ENCODE peak calls at places on chromosomes 13 and 19, in nine cellular contexts. One of them, this sample, is unnamed.

GRCh38 chr19:16969127-16969526 is 57.5 kb downstream of the CPAMD8 start:
- DNase-seq in lower leg skin: peak
- DNase-seq in NCI-H1694: no peak
- DNase-seq in activated T-helper 2 cell treated with anti-CD3 and anti-CD28 coated beads, Interferon-gamma antibody, Interleukin-2, Interleukin-4, amounts not matched to agents 10 μg/mL and 5 μg/mL and 100 μg/mL, durations not matched to agents 14 hours and 24 hours and 36 hours: no peak
- DNase-seq in activated T-cell treated with anti-CD3 and anti-CD28 coated beads for 1 hour: no peak
- DNase-seq in NCI-H1105: no peak
- DNase-seq in stimulated activated CD8-positive, alpha-beta memory T cell treated with anti-CD3 and anti-CD28 coated beads, Interleukin-7, amount 100 ng/mL, for 24 hours: no peak
- DNase-seq in stimulated activated effector memory CD8-positive, alpha-beta T cell treated with anti-CD3 and anti-CD28 coated beads, Interleukin-12 subunit alpha, Interleukin-12 subunit beta, amount 100 ng/mL, for 72 hours: no peak
- DNase-seq in breast epithelium: peak
- DNase-seq in this sample: no peak

GRCh38 chr13:56332671-56333070 is 808.0 kb upstream of the PRR20A start:
- DNase-seq in NCI-H1694: no peak
- DNase-seq in stimulated activated effector memory CD8-positive, alpha-beta T cell treated with anti-CD3 and anti-CD28 coated beads, Interleukin-12 subunit alpha, Interleukin-12 subunit beta, amount 100 ng/mL, for 72 hours: no peak
- DNase-seq in lower leg skin: no peak
- DNase-seq in NCI-H1105: no peak
- DNase-seq in stimulated activated CD8-positive, alpha-beta memory T cell treated with anti-CD3 and anti-CD28 coated beads, Interleukin-7, amount 100 ng/mL, for 24 hours: no peak
- DNase-seq in activated T-cell treated with anti-CD3 and anti-CD28 coated beads for 1 hour: no peak
- DNase-seq in breast epithelium: no peak
- DNase-seq in activated T-helper 2 cell treated with anti-CD3 and anti-CD28 coated beads, Interferon-gamma antibody, Interleukin-2, Interleukin-4, amounts not matched to agents 10 μg/mL and 5 μg/mL and 100 μg/mL, durations not matched to agents 14 hours and 24 hours and 36 hours: no peak
- DNase-seq in this sample: no peak

GRCh38 chr19:49387936-49388372 is at the start of gene KASH5:
- DNase-seq in breast epithelium: peak
- DNase-seq in NCI-H1694: no peak
- DNase-seq in lower leg skin: peak
- DNase-seq in activated T-cell treated with anti-CD3 and anti-CD28 coated beads for 1 hour: peak
- DNase-seq in NCI-H1105: no peak
- DNase-seq in stimulated activated CD8-positive, alpha-beta memory T cell treated with anti-CD3 and anti-CD28 coated beads, Interleukin-7, amount 100 ng/mL, for 24 hours: peak
- DNase-seq in activated T-helper 2 cell treated with anti-CD3 and anti-CD28 coated beads, Interferon-gamma antibody, Interleukin-2, Interleukin-4, amounts not matched to agents 10 μg/mL and 5 μg/mL and 100 μg/mL, durations not matched to agents 14 hours and 24 hours and 36 hours: peak
- DNase-seq in stimulated activated effector memory CD8-positive, alpha-beta T cell treated with anti-CD3 and anti-CD28 coated beads, Interleukin-12 subunit alpha, Interleukin-12 subunit beta, amount 100 ng/mL, for 72 hours: peak
- DNase-seq in this sample: no peak

GRCh38 chr19:47865166-47865565 is 6.1 kb downstream of the TPRX2 start:
- DNase-seq in activated T-cell treated with anti-CD3 and anti-CD28 coated beads for 1 hour: no peak
- DNase-seq in NCI-H1694: no peak
- DNase-seq in breast epithelium: no peak
- DNase-seq in stimulated activated CD8-positive, alpha-beta memory T cell treated with anti-CD3 and anti-CD28 coated beads, Interleukin-7, amount 100 ng/mL, for 24 hours: no peak
- DNase-seq in lower leg skin: no peak
- DNase-seq in stimulated activated effector memory CD8-positive, alpha-beta T cell treated with anti-CD3 and anti-CD28 coated beads, Interleukin-12 subunit alpha, Interleukin-12 subunit beta, amount 100 ng/mL, for 72 hours: no peak
- DNase-seq in activated T-helper 2 cell treated with anti-CD3 and anti-CD28 coated beads, Interferon-gamma antibody, Interleukin-2, Interleukin-4, amounts not matched to agents 10 μg/mL and 5 μg/mL and 100 μg/mL, durations not matched to agents 14 hours and 24 hours and 36 hours: no peak
- DNase-seq in NCI-H1105: no peak
- DNase-seq in this sample: no peak

GRCh38 chr19:38878575-38879399 is 712 bp upstream of the RINL start:
- DNase-seq in breast epithelium: no peak
- DNase-seq in NCI-H1105: no peak
- DNase-seq in activated T-helper 2 cell treated with anti-CD3 and anti-CD28 coated beads, Interferon-gamma antibody, Interleukin-2, Interleukin-4, amounts not matched to agents 10 μg/mL and 5 μg/mL and 100 μg/mL, durations not matched to agents 14 hours and 24 hours and 36 hours: no peak
- DNase-seq in stimulated activated effector memory CD8-positive, alpha-beta T cell treated with anti-CD3 and anti-CD28 coated beads, Interleukin-12 subunit alpha, Interleukin-12 subunit beta, amount 100 ng/mL, for 72 hours: no peak
- DNase-seq in lower leg skin: no peak
- DNase-seq in activated T-cell treated with anti-CD3 and anti-CD28 coated beads for 1 hour: no peak
- DNase-seq in stimulated activated CD8-positive, alpha-beta memory T cell treated with anti-CD3 and anti-CD28 coated beads, Interleukin-7, amount 100 ng/mL, for 24 hours: no peak
- DNase-seq in NCI-H1694: no peak
- DNase-seq in this sample: no peak

GRCh38 chr19:40416918-40417713 is 3.9 kb upstream of the PRX start:
- DNase-seq in NCI-H1694: no peak
- DNase-seq in NCI-H1105: no peak
- DNase-seq in activated T-cell treated with anti-CD3 and anti-CD28 coated beads for 1 hour: no peak
- DNase-seq in stimulated activated CD8-positive, alpha-beta memory T cell treated with anti-CD3 and anti-CD28 coated beads, Interleukin-7, amount 100 ng/mL, for 24 hours: no peak
- DNase-seq in stimulated activated effector memory CD8-positive, alpha-beta T cell treated with anti-CD3 and anti-CD28 coated beads, Interleukin-12 subunit alpha, Interleukin-12 subunit beta, amount 100 ng/mL, for 72 hours: no peak
- DNase-seq in lower leg skin: no peak
- DNase-seq in activated T-helper 2 cell treated with anti-CD3 and anti-CD28 coated beads, Interferon-gamma antibody, Interleukin-2, Interleukin-4, amounts not matched to agents 10 μg/mL and 5 μg/mL and 100 μg/mL, durations not matched to agents 14 hours and 24 hours and 36 hours: no peak
- DNase-seq in breast epithelium: peak
- DNase-seq in this sample: no peak

GRCh38 chr19:7743425-7743841 is 3.9 kb downstream of the CD209 start:
- DNase-seq in activated T-cell treated with anti-CD3 and anti-CD28 coated beads for 1 hour: no peak
- DNase-seq in activated T-helper 2 cell treated with anti-CD3 and anti-CD28 coated beads, Interferon-gamma antibody, Interleukin-2, Interleukin-4, amounts not matched to agents 10 μg/mL and 5 μg/mL and 100 μg/mL, durations not matched to agents 14 hours and 24 hours and 36 hours: no peak
- DNase-seq in NCI-H1694: no peak
- DNase-seq in breast epithelium: no peak
- DNase-seq in stimulated activated CD8-positive, alpha-beta memory T cell treated with anti-CD3 and anti-CD28 coated beads, Interleukin-7, amount 100 ng/mL, for 24 hours: no peak
- DNase-seq in NCI-H1105: no peak
- DNase-seq in lower leg skin: no peak
- DNase-seq in stimulated activated effector memory CD8-positive, alpha-beta T cell treated with anti-CD3 and anti-CD28 coated beads, Interleukin-12 subunit alpha, Interleukin-12 subunit beta, amount 100 ng/mL, for 72 hours: no peak
- DNase-seq in this sample: no peak

GRCh38 chr19:56297010-56297409 is 17.6 kb downstream of the ZSCAN5A start:
- DNase-seq in breast epithelium: no peak
- DNase-seq in stimulated activated effector memory CD8-positive, alpha-beta T cell treated with anti-CD3 and anti-CD28 coated beads, Interleukin-12 subunit alpha, Interleukin-12 subunit beta, amount 100 ng/mL, for 72 hours: no peak
- DNase-seq in NCI-H1105: no peak
- DNase-seq in NCI-H1694: no peak
- DNase-seq in activated T-cell treated with anti-CD3 and anti-CD28 coated beads for 1 hour: no peak
- DNase-seq in activated T-helper 2 cell treated with anti-CD3 and anti-CD28 coated beads, Interferon-gamma antibody, Interleukin-2, Interleukin-4, amounts not matched to agents 10 μg/mL and 5 μg/mL and 100 μg/mL, durations not matched to agents 14 hours and 24 hours and 36 hours: no peak
- DNase-seq in stimulated activated CD8-positive, alpha-beta memory T cell treated with anti-CD3 and anti-CD28 coated beads, Interleukin-7, amount 100 ng/mL, for 24 hours: no peak
- DNase-seq in lower leg skin: no peak
- DNase-seq in this sample: no peak

GRCh38 chr19:40923934-40924391 is 41.9 kb upstream of the CYP2A7 start:
- DNase-seq in stimulated activated CD8-positive, alpha-beta memory T cell treated with anti-CD3 and anti-CD28 coated beads, Interleukin-7, amount 100 ng/mL, for 24 hours: no peak
- DNase-seq in lower leg skin: no peak
- DNase-seq in activated T-cell treated with anti-CD3 and anti-CD28 coated beads for 1 hour: no peak
- DNase-seq in NCI-H1694: no peak
- DNase-seq in stimulated activated effector memory CD8-positive, alpha-beta T cell treated with anti-CD3 and anti-CD28 coated beads, Interleukin-12 subunit alpha, Interleukin-12 subunit beta, amount 100 ng/mL, for 72 hours: no peak
- DNase-seq in NCI-H1105: no peak
- DNase-seq in activated T-helper 2 cell treated with anti-CD3 and anti-CD28 coated beads, Interferon-gamma antibody, Interleukin-2, Interleukin-4, amounts not matched to agents 10 μg/mL and 5 μg/mL and 100 μg/mL, durations not matched to agents 14 hours and 24 hours and 36 hours: no peak
- DNase-seq in breast epithelium: no peak
- DNase-seq in this sample: no peak

GRCh38 chr13:33193428-33193974 is 92.1 kb downstream of the STARD13 start:
- DNase-seq in NCI-H1105: no peak
- DNase-seq in stimulated activated CD8-positive, alpha-beta memory T cell treated with anti-CD3 and anti-CD28 coated beads, Interleukin-7, amount 100 ng/mL, for 24 hours: no peak
- DNase-seq in NCI-H1694: no peak
- DNase-seq in stimulated activated effector memory CD8-positive, alpha-beta T cell treated with anti-CD3 and anti-CD28 coated beads, Interleukin-12 subunit alpha, Interleukin-12 subunit beta, amount 100 ng/mL, for 72 hours: no peak
- DNase-seq in activated T-cell treated with anti-CD3 and anti-CD28 coated beads for 1 hour: no peak
- DNase-seq in activated T-helper 2 cell treated with anti-CD3 and anti-CD28 coated beads, Interferon-gamma antibody, Interleukin-2, Interleukin-4, amounts not matched to agents 10 μg/mL and 5 μg/mL and 100 μg/mL, durations not matched to agents 14 hours and 24 hours and 36 hours: no peak
- DNase-seq in lower leg skin: no peak
- DNase-seq in breast epithelium: no peak
- DNase-seq in this sample: no peak

GRCh38 chr13:92781965-92782364 is 444.6 kb upstream of the GPC6 start:
- DNase-seq in NCI-H1105: no peak
- DNase-seq in activated T-cell treated with anti-CD3 and anti-CD28 coated beads for 1 hour: no peak
- DNase-seq in activated T-helper 2 cell treated with anti-CD3 and anti-CD28 coated beads, Interferon-gamma antibody, Interleukin-2, Interleukin-4, amounts not matched to agents 10 μg/mL and 5 μg/mL and 100 μg/mL, durations not matched to agents 14 hours and 24 hours and 36 hours: no peak
- DNase-seq in stimulated activated CD8-positive, alpha-beta memory T cell treated with anti-CD3 and anti-CD28 coated beads, Interleukin-7, amount 100 ng/mL, for 24 hours: no peak
- DNase-seq in lower leg skin: no peak
- DNase-seq in NCI-H1694: no peak
- DNase-seq in stimulated activated effector memory CD8-positive, alpha-beta T cell treated with anti-CD3 and anti-CD28 coated beads, Interleukin-12 subunit alpha, Interleukin-12 subunit beta, amount 100 ng/mL, for 72 hours: no peak
- DNase-seq in breast epithelium: no peak
- DNase-seq in this sample: no peak

GRCh38 chr13:105346141-105346766 is 1189.2 kb downstream of the EFNB2 start:
- DNase-seq in breast epithelium: no peak
- DNase-seq in stimulated activated CD8-positive, alpha-beta memory T cell treated with anti-CD3 and anti-CD28 coated beads, Interleukin-7, amount 100 ng/mL, for 24 hours: no peak
- DNase-seq in NCI-H1105: no peak
- DNase-seq in activated T-helper 2 cell treated with anti-CD3 and anti-CD28 coated beads, Interferon-gamma antibody, Interleukin-2, Interleukin-4, amounts not matched to agents 10 μg/mL and 5 μg/mL and 100 μg/mL, durations not matched to agents 14 hours and 24 hours and 36 hours: no peak
- DNase-seq in NCI-H1694: no peak
- DNase-seq in stimulated activated effector memory CD8-positive, alpha-beta T cell treated with anti-CD3 and anti-CD28 coated beads, Interleukin-12 subunit alpha, Interleukin-12 subunit beta, amount 100 ng/mL, for 72 hours: no peak
- DNase-seq in lower leg skin: no peak
- DNase-seq in activated T-cell treated with anti-CD3 and anti-CD28 coated beads for 1 hour: no peak
- DNase-seq in this sample: no peak

GRCh38 chr13:97568850-97569249 is 134.9 kb downstream of the RAP2A start:
- DNase-seq in lower leg skin: no peak
- DNase-seq in stimulated activated effector memory CD8-positive, alpha-beta T cell treated with anti-CD3 and anti-CD28 coated beads, Interleukin-12 subunit alpha, Interleukin-12 subunit beta, amount 100 ng/mL, for 72 hours: no peak
- DNase-seq in activated T-helper 2 cell treated with anti-CD3 and anti-CD28 coated beads, Interferon-gamma antibody, Interleukin-2, Interleukin-4, amounts not matched to agents 10 μg/mL and 5 μg/mL and 100 μg/mL, durations not matched to agents 14 hours and 24 hours and 36 hours: no peak
- DNase-seq in stimulated activated CD8-positive, alpha-beta memory T cell treated with anti-CD3 and anti-CD28 coated beads, Interleukin-7, amount 100 ng/mL, for 24 hours: no peak
- DNase-seq in NCI-H1105: no peak
- DNase-seq in breast epithelium: peak
- DNase-seq in activated T-cell treated with anti-CD3 and anti-CD28 coated beads for 1 hour: no peak
- DNase-seq in NCI-H1694: no peak
- DNase-seq in this sample: no peak

GRCh38 chr13:98824376-98825160 is 72.1 kb upstream of the SLC15A1 start:
- DNase-seq in NCI-H1105: no peak
- DNase-seq in NCI-H1694: no peak
- DNase-seq in stimulated activated CD8-positive, alpha-beta memory T cell treated with anti-CD3 and anti-CD28 coated beads, Interleukin-7, amount 100 ng/mL, for 24 hours: no peak
- DNase-seq in activated T-cell treated with anti-CD3 and anti-CD28 coated beads for 1 hour: no peak
- DNase-seq in stimulated activated effector memory CD8-positive, alpha-beta T cell treated with anti-CD3 and anti-CD28 coated beads, Interleukin-12 subunit alpha, Interleukin-12 subunit beta, amount 100 ng/mL, for 72 hours: no peak
- DNase-seq in activated T-helper 2 cell treated with anti-CD3 and anti-CD28 coated beads, Interferon-gamma antibody, Interleukin-2, Interleukin-4, amounts not matched to agents 10 μg/mL and 5 μg/mL and 100 μg/mL, durations not matched to agents 14 hours and 24 hours and 36 hours: no peak
- DNase-seq in lower leg skin: no peak
- DNase-seq in breast epithelium: no peak
- DNase-seq in this sample: no peak

GRCh38 chr19:29303035-29303706 is 90.2 kb upstream of the UQCRFS1 start:
- DNase-seq in stimulated activated CD8-positive, alpha-beta memory T cell treated with anti-CD3 and anti-CD28 coated beads, Interleukin-7, amount 100 ng/mL, for 24 hours: no peak
- DNase-seq in activated T-helper 2 cell treated with anti-CD3 and anti-CD28 coated beads, Interferon-gamma antibody, Interleukin-2, Interleukin-4, amounts not matched to agents 10 μg/mL and 5 μg/mL and 100 μg/mL, durations not matched to agents 14 hours and 24 hours and 36 hours: no peak
- DNase-seq in NCI-H1694: no peak
- DNase-seq in NCI-H1105: no peak
- DNase-seq in stimulated activated effector memory CD8-positive, alpha-beta T cell treated with anti-CD3 and anti-CD28 coated beads, Interleukin-12 subunit alpha, Interleukin-12 subunit beta, amount 100 ng/mL, for 72 hours: no peak
- DNase-seq in activated T-cell treated with anti-CD3 and anti-CD28 coated beads for 1 hour: no peak
- DNase-seq in lower leg skin: no peak
- DNase-seq in breast epithelium: no peak
- DNase-seq in this sample: no peak

This sample was measured in NCI-H1092 treated with DMSO at 0.1 percent for 48 hours.